ENCODE peak calls at places on chromosomes 12 and 14, in eight cellular contexts. Z is HCT116; L is A549; J is tibial artery; I is lung; K is body of pancreas; E is CD8-positive, alpha-beta memory T cell; C is mesendoderm. M is an unnamed sample.

GRCh38 chr14:65251213-65251612 is 148.9 kb upstream of the MAX start:
- DNase-seq in K (no peak), C (no peak), J (no peak), Z (no peak), E (no peak), I (no peak), L (no peak), M (no peak)

GRCh38 chr12:112130461-112130998 is 5.2 kb downstream of the TRAFD1 start:
- DNase-seq in C (no peak), Z (no peak), K (no peak), I (no peak), J (no peak), E (no peak), L (no peak), M (peak)

GRCh38 chr12:66627270-66627987 is 51.4 kb downstream of the GRIP1 start:
- DNase-seq in Z (no peak), L (no peak), I (no peak), J (no peak), K (no peak), E (no peak), C (no peak), M (no peak)

GRCh38 chr12:101919447-101919846 is 42.1 kb downstream of the DRAM1 start:
- DNase-seq in L (no peak), K (no peak), Z (no peak), E (no peak), C (no peak), I (no peak), J (no peak), M (no peak)

GRCh38 chr12:21113266-21113665 is 17.7 kb upstream of the SLCO1B1 start:
- DNase-seq in L (no peak), I (no peak), Z (no peak), K (no peak), C (no peak), J (no peak), E (no peak), M (no peak)

GRCh38 chr14:103386632-103387329 is 1.6 kb downstream of the MARK3 start:
- DNase-seq in Z (no peak), I (no peak), J (no peak), K (no peak), L (no peak), E (no peak), C (peak), M (no peak)

GRCh38 chr14:94582851-94583250 is 1.6 kb downstream of the SERPINA5 start:
- DNase-seq in J (no peak), Z (no peak), K (no peak), C (no peak), E (no peak), L (no peak), I (no peak), M (no peak)

GRCh38 chr12:31965090-31965489 is 5.9 kb downstream of the RESF1 start:
- DNase-seq in E (peak), J (no peak), K (no peak), L (no peak), C (peak), I (no peak), Z (no peak), M (no peak)

GRCh38 chr14:55277972-55278740 is 6.9 kb downstream of the FBXO34 start:
- DNase-seq in L (no peak), Z (no peak), I (no peak), E (no peak), K (no peak), J (no peak), C (no peak), M (no peak)

GRCh38 chr14:99234366-99234765 is 37.6 kb downstream of the BCL11B start:
- DNase-seq in I (no peak), J (no peak), K (no peak), C (peak), E (no peak), L (no peak), Z (no peak), M (no peak)

GRCh38 chr12:96198970-96199369 is 4.8 kb downstream of the ELK3 start:
- DNase-seq in I (no peak), K (no peak), J (no peak), Z (peak), L (peak), C (no peak), E (no peak), M (peak)

GRCh38 chr14:104132981-104133380 is 5.4 kb upstream of the KIF26A start:
- DNase-seq in C (peak), I (no peak), K (no peak), Z (no peak), J (peak), E (no peak), L (no peak), M (no peak)

GRCh38 chr14:88516742-88517418 is 37.9 kb downstream of the PTPN21 start:
- DNase-seq in E (no peak), K (no peak), Z (no peak), J (no peak), L (no peak), C (no peak), I (no peak), M (no peak)

GRCh38 chr14:70660967-70661871 is 19.5 kb downstream of the TTC9 start:
- DNase-seq in K (peak), C (no peak), J (no peak), Z (no peak), I (no peak), L (no peak), E (peak), M (no peak)

GRCh38 chr12:25648460-25648859 is 95.4 kb upstream of the LMNTD1 start:
- DNase-seq in L (peak), Z (peak), J (no peak), C (peak), I (peak), E (no peak), K (peak), M (peak)

GRCh38 chr14:36271939-36272907 is 48.2 kb downstream of the MBIP start:
- DNase-seq in I (no peak), E (no peak), J (no peak), C (no peak), K (no peak), Z (no peak), L (no peak), M (no peak)

GRCh38 chr12:118126119-118126757 is 9.7 kb upstream of the PEBP1 start:
- DNase-seq in Z (no peak), K (peak), I (peak), C (no peak), E (no peak), J (no peak), L (no peak), M (no peak)

GRCh38 chr12:124543591-124544310 is 23.7 kb downstream of the NCOR2 start:
- DNase-seq in Z (no peak), J (no peak), E (no peak), K (peak), I (no peak), C (no peak), L (no peak), M (no peak)

GRCh38 chr12:51771008-51771407 is 77.5 kb downstream of the FIGNL2 start:
- DNase-seq in Z (no peak), E (no peak), L (no peak), I (no peak), J (no peak), K (no peak), C (no peak), M (no peak)

GRCh38 chr14:95496111-95496681 is 20.3 kb downstream of the SYNE3 start:
- DNase-seq in L (no peak), C (peak), J (no peak), K (no peak), E (no peak), I (no peak), Z (no peak), M (no peak)

GRCh38 chr12:89306827-89307498 is 45.3 kb downstream of the DUSP6 start:
- DNase-seq in J (no peak), Z (no peak), L (no peak), C (no peak), K (no peak), E (no peak), I (no peak), M (no peak)

GRCh38 chr14:91113829-91114078 is at the start of gene DGLUCY:
- DNase-seq in E (no peak), Z (no peak), K (peak), C (no peak), J (no peak), L (peak), I (peak), M (peak)

GRCh38 chr12:16854465-16854864 is 248.5 kb upstream of the LMO3 start:
- DNase-seq in C (no peak), K (no peak), J (no peak), E (no peak), L (no peak), Z (no peak), I (no peak), M (no peak)

GRCh38 chr14:101369916-101370592 is 191.2 kb upstream of the DIO3 start:
- DNase-seq in I (peak), E (no peak), C (no peak), K (no peak), Z (no peak), J (no peak), L (no peak), M (no peak)

GRCh38 chr14:59343585-59343984 is 121.6 kb downstream of the GPR135 start:
- DNase-seq in J (no peak), L (no peak), C (peak), Z (no peak), E (no peak), K (peak), I (no peak), M (no peak)

GRCh38 chr12:9598363-9598762 is 9.4 kb downstream of the KLRB1 start:
- DNase-seq in E (no peak), J (no peak), Z (no peak), L (no peak), I (no peak), C (no peak), K (no peak), M (no peak)

GRCh38 chr12:117518594-117519270 is 157.3 kb upstream of the NOS1 start:
- DNase-seq in E (no peak), C (no peak), J (no peak), K (peak), Z (no peak), L (peak), I (peak), M (no peak)

GRCh38 chr12:57844725-57845477 is 1.6 kb downstream of the CTDSP2 start:
- DNase-seq in J (peak), Z (peak), E (no peak), K (peak), I (peak), C (peak), L (peak), M (no peak)

GRCh38 chr14:51972566-51972965 is 16.8 kb upstream of the RTRAF start:
- DNase-seq in Z (no peak), E (no peak), K (no peak), L (no peak), C (no peak), I (no peak), J (no peak), M (no peak)

GRCh38 chr14:89598548-89599186 is 181.6 kb upstream of the FOXN3 start:
- DNase-seq in L (no peak), I (no peak), E (no peak), J (no peak), C (peak), Z (peak), K (no peak), M (peak)

GRCh38 chr12:31603546-31604009 is 12.6 kb upstream of the DENND5B start:
- DNase-seq in Z (no peak), C (no peak), L (no peak), E (no peak), K (no peak), J (no peak), I (no peak), M (no peak)

GRCh38 chr12:15772405-15773018 is 16.7 kb downstream of the EPS8 start:
- DNase-seq in I (no peak), E (no peak), C (peak), K (no peak), Z (no peak), J (no peak), L (peak), M (no peak)

GRCh38 chr14:99571303-99571986 is 32.6 kb downstream of the CCDC85C start:
- DNase-seq in J (no peak), E (no peak), L (no peak), K (peak), C (no peak), I (no peak), Z (no peak), M (no peak)

GRCh38 chr14:102986810-102987579 is 64.5 kb downstream of the AMN start:
- DNase-seq in C (no peak), I (no peak), E (no peak), L (no peak), Z (no peak), J (peak), K (no peak), M (peak)

GRCh38 chr14:96574633-96575191 is 72.5 kb downstream of the PAPOLA start:
- DNase-seq in I (no peak), Z (no peak), L (no peak), K (no peak), J (no peak), C (no peak), E (no peak), M (no peak)

GRCh38 chr12:68560823-68561422 is 49.8 kb upstream of the RAP1B start:
- DNase-seq in Z (no peak), L (no peak), E (no peak), I (no peak), C (no peak), J (no peak), K (no peak), M (no peak)

GRCh38 chr12:113119980-113120669 is 15.4 kb downstream of the RASAL1 start:
- DNase-seq in I (no peak), L (peak), K (no peak), J (no peak), Z (no peak), C (peak), E (no peak), M (no peak)

GRCh38 chr12:121774968-121775474 is 18.5 kb downstream of the RHOF start:
- DNase-seq in Z (no peak), I (peak), J (no peak), K (peak), C (peak), L (no peak), E (no peak), M (no peak)

DNA sequence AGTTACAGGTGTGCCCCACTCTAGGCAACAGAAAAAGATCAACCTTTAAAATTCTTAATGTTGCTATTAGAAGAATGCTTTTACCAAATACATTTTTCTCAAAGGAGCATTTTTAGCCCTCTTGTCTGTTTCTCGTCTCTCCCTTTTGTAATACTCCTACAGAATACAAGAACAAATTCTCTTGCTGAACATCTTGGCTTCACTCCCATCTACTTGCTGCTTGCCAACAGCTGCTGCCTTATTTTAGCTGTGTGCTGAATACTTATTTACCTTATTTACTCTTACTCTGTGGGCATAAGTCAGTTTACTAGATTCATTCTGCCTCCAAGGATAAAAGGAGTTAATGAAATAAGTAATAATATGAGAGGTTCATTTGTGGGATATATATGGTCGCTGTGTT is 70.8 kb downstream of the POLR3B start:
- DNase-seq in C (no peak), I (no peak), K (peak), E (no peak), Z (no peak), L (no peak), J (no peak), M (no peak)
- H3K27ac ChIP-seq in C (no peak), I (no peak), K (no peak), E (no peak), Z (no peak), L (no peak), J (no peak), M (no peak)

GRCh38 chr12:65557425-65558167 is 266.7 kb upstream of the HMGA2 start:
- DNase-seq in Z (no peak), E (no peak), I (no peak), J (no peak), C (no peak), K (no peak), L (no peak), M (no peak)

GRCh38 chr12:65561798-65562382 is 262.4 kb upstream of the HMGA2 start:
- DNase-seq in K (no peak), J (no peak), Z (no peak), I (no peak), L (no peak), E (no peak), C (no peak), M (no peak)

DNA sequence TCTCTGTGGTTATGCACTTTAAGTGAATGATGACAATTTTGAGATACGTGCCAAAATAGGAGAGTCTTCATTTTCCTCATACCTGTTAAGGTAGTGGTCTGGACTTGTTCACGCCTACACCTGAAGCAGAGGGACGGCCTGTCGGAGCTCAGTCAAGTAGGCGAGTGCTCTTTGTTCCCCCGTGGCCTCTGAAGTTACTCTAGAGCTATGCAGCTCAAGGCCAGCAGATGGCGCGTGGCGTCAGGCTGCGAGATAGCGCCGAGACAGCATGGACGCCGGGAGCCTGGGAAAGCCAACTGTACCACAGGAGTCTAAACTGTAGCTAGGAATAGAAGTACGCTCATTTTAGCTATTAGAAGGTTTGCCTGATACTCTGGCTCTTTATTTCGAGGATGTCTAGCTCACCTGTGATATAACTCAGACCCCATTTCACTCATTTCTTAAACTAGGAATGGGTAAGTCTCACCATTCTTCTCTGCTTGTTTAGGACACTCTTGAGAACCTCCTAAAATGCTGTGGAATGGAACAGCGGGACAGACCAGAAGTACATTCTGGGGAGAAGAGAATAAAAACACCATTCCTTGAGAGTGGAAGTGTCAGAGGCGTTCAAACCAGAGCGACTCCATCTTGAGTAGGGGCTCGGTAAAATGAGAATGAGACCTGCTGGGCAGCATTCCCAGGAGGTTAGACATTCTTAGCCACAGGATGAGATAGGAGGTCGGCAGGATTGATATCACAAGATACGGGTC is 267.4 kb upstream of the HMGA2 start:
- DNase-seq in C (peak), I (peak), E (peak), K (peak), J (peak), Z (peak), L (peak), M (peak)
- H3K27ac ChIP-seq in C (no peak), I (no peak), E (no peak), K (no peak), J (no peak), Z (peak), L (peak), M (peak)

DNA sequence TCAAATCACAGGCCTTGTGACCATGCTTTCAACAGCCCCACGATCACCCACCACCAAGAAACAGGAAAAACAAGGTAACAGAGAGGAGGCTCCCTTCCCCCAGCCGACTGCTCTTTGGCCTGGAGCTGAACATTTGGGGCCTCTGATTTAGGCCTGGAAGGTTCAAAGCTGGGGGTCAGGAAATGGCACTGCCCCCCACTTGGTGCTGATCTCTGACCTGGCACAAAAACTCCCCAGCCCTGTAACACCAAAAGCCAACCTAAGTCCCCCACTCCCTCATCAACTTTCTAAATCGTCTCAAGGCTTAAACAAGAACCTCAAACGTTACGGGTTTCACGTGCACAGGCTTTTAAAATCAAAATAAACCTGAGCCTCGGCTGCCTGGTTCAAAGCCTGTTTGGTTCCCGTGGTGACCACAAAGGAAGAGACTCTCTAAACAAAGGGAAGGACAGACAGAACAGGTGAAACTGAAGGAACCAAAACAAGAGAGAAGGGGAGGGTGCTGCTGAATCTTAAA is 8.9 kb downstream of the ACTN1 start:
- DNase-seq in E (no peak), J (no peak), K (no peak), C (peak), Z (no peak), L (no peak), I (no peak), M (no peak)
- H3K27ac ChIP-seq in E (no peak), J (peak), K (peak), C (no peak), Z (no peak), L (no peak), I (peak), M (no peak)

GRCh38 chr14:92987148-92987570 is 64.2 kb downstream of the CHGA start:
- DNase-seq in E (no peak), J (no peak), L (no peak), C (no peak), K (no peak), Z (no peak), I (no peak), M (no peak)

GRCh38 chr14:92988786-92989755 is 66.1 kb downstream of the CHGA start:
- DNase-seq in C (no peak), L (no peak), Z (no peak), J (no peak), K (no peak), I (no peak), E (no peak), M (peak)

GRCh38 chr14:92985521-92985920 is 62.6 kb downstream of the CHGA start:
- DNase-seq in I (no peak), C (no peak), K (no peak), Z (no peak), E (no peak), J (no peak), L (no peak), M (no peak)

GRCh38 chr14:92986254-92987147 is 63.6 kb downstream of the CHGA start:
- DNase-seq in E (no peak), J (peak), I (peak), L (peak), K (peak), Z (no peak), C (no peak), M (peak)

GRCh38 chr14:92987713-92988510 is 65.0 kb downstream of the CHGA start:
- DNase-seq in C (no peak), Z (no peak), L (no peak), K (no peak), I (no peak), E (no peak), J (no peak), M (peak)
- H3K27ac ChIP-seq in C (no peak), Z (no peak), L (peak), K (no peak), I (no peak), E (no peak), J (peak), M (peak)

DNA sequence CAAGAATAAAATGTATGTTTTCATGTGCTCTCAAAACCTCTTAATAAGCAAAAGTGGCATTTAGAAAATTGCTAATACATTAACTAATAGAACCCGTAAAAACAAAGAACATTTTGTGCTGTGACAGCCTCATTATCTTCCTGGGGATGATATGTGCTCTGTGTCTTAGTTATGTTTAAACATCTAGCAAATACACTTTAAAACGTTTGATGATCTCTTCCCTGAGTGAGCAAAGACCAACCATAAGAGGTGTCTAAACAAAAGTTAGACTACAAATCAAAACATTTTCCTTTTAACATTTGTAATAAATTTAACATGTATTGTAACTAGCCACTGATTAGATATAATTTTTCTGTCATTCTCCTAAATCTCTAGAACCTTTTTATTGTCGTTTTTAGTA is 95.8 kb downstream of the SOX5 start:
- DNase-seq in K (no peak), C (no peak), L (no peak), J (no peak), E (no peak), I (no peak), Z (no peak), M (no peak)
- H3K27ac ChIP-seq in K (no peak), C (no peak), L (no peak), J (no peak), E (no peak), I (no peak), Z (no peak), M (no peak)

M was measured in SJSA1.